ENCODE peak calls at places on chromosomes 6 and 20, in ten cellular contexts. G, F, Y, J, P, T, N, I, X and R are unnamed samples.

GRCh38 chr20:33697129-33697528 is 10.9 kb upstream of the E2F1 start:
- DNase-seq in G (no peak), F (no peak), Y (no peak), J (peak), P (peak), T (no peak), N (peak), I (no peak), X (no peak), R (no peak)

GRCh38 chr6:111987295-111987694 is 66.6 kb upstream of the CCN6 start:
- DNase-seq in G (peak), F (no peak), Y (no peak), J (no peak), P (no peak), T (no peak), N (no peak), I (no peak), X (no peak), R (no peak)

GRCh38 chr6:35160642-35161041 is 19.5 kb upstream of the TCP11 start:
- DNase-seq in G (no peak), F (no peak), Y (no peak), J (no peak), P (no peak), T (no peak), N (no peak), I (no peak), X (no peak), R (no peak)

GRCh38 chr20:46191611-46192010 is 73.5 kb downstream of the CD40 start:
- DNase-seq in G (no peak), F (no peak), Y (no peak), J (no peak), P (no peak), T (no peak), N (no peak), I (no peak), X (no peak), R (no peak)

GRCh38 chr20:40493071-40493470 is 196.0 kb downstream of the MAFB start:
- DNase-seq in G (peak), F (no peak), Y (no peak), J (peak), P (peak), T (no peak), N (no peak), I (peak), X (peak), R (peak)

GRCh38 chr6:134636221-134636830 is 313.6 kb downstream of the ALDH8A1 start:
- DNase-seq in G (peak), F (peak), Y (no peak), J (no peak), P (no peak), T (no peak), N (no peak), I (no peak), X (peak), R (no peak)

GRCh38 chr6:129598244-129599187 is 111.5 kb downstream of the ARHGAP18 start:
- DNase-seq in G (peak), F (peak), Y (peak), J (peak), P (no peak), T (no peak), N (peak), I (no peak), X (peak), R (peak)

GRCh38 chr6:11912420-11912819 is 99.7 kb upstream of the HIVEP1 start:
- DNase-seq in G (peak), F (no peak), Y (peak), J (no peak), P (no peak), T (no peak), N (no peak), I (no peak), X (peak), R (no peak)

GRCh38 chr6:37624606-37625574 is 72.8 kb downstream of the MDGA1 start:
- DNase-seq in G (peak), F (no peak), Y (peak), J (peak), P (peak), T (no peak), N (no peak), I (peak), X (peak), R (no peak)

GRCh38 chr6:12476484-12476883 is 186.3 kb downstream of the EDN1 start:
- DNase-seq in G (no peak), F (no peak), Y (no peak), J (no peak), P (no peak), T (no peak), N (no peak), I (no peak), X (no peak), R (no peak)

GRCh38 chr20:34022154-34022842 is 28.6 kb downstream of the RALY start:
- DNase-seq in G (peak), F (peak), Y (peak), J (no peak), P (peak), T (no peak), N (no peak), I (no peak), X (peak), R (no peak)

GRCh38 chr20:32263398-32263954 is 14.0 kb upstream of the KIF3B start:
- DNase-seq in G (peak), F (no peak), Y (peak), J (no peak), P (no peak), T (no peak), N (no peak), I (no peak), X (no peak), R (no peak)

GRCh38 chr6:75609639-75610590 is 8.2 kb downstream of the SENP6 start:
- DNase-seq in G (peak), F (no peak), Y (no peak), J (no peak), P (no peak), T (no peak), N (no peak), I (no peak), X (no peak), R (no peak)

GRCh38 chr20:23048283-23049200 is 930 bp downstream of the THBD start:
- DNase-seq in G (peak), F (no peak), Y (peak), J (peak), P (peak), T (peak), N (no peak), I (peak), X (peak), R (no peak)

GRCh38 chr20:35629432-35630145 is 14.0 kb downstream of the SPAG4 start:
- DNase-seq in G (no peak), F (no peak), Y (no peak), J (no peak), P (no peak), T (no peak), N (no peak), I (no peak), X (no peak), R (no peak)

GRCh38 chr6:71478834-71479541 is 190.4 kb downstream of the OGFRL1 start:
- DNase-seq in G (peak), F (no peak), Y (peak), J (peak), P (no peak), T (no peak), N (peak), I (no peak), X (peak), R (peak)

GRCh38 chr20:39676857-39677351 is 714.8 kb downstream of the DHX35 start:
- DNase-seq in G (peak), F (no peak), Y (no peak), J (no peak), P (peak), T (no peak), N (no peak), I (no peak), X (peak), R (no peak)

GRCh38 chr6:36289281-36290018 is 19.6 kb downstream of the PNPLA1 start:
- DNase-seq in G (peak), F (no peak), Y (no peak), J (no peak), P (peak), T (no peak), N (no peak), I (no peak), X (no peak), R (no peak)
- H3K4me3 ChIP-seq in G (no peak), F (no peak), Y (no peak), J (no peak), P (no peak), T (no peak), N (no peak), I (no peak), X (no peak), R (no peak)

GRCh38 chr20:44961868-44962267 is 1.7 kb upstream of the TOMM34 start:
- DNase-seq in G (peak), F (no peak), Y (peak), J (peak), P (no peak), T (no peak), N (no peak), I (no peak), X (peak), R (no peak)

GRCh38 chr20:44959082-44959895 is 908 bp downstream of the TOMM34 start:
- DNase-seq in G (peak), F (peak), Y (peak), J (peak), P (peak), T (no peak), N (peak), I (no peak), X (peak), R (no peak)

GRCh38 chr20:44958276-44958675 is 1.9 kb downstream of the TOMM34 start:
- DNase-seq in G (no peak), F (no peak), Y (no peak), J (no peak), P (no peak), T (no peak), N (no peak), I (no peak), X (no peak), R (no peak)

GRCh38 chr20:44961024-44961866 is 1.0 kb upstream of the TOMM34 start:
- DNase-seq in G (no peak), F (no peak), Y (peak), J (no peak), P (no peak), T (no peak), N (no peak), I (no peak), X (peak), R (no peak)

DNA sequence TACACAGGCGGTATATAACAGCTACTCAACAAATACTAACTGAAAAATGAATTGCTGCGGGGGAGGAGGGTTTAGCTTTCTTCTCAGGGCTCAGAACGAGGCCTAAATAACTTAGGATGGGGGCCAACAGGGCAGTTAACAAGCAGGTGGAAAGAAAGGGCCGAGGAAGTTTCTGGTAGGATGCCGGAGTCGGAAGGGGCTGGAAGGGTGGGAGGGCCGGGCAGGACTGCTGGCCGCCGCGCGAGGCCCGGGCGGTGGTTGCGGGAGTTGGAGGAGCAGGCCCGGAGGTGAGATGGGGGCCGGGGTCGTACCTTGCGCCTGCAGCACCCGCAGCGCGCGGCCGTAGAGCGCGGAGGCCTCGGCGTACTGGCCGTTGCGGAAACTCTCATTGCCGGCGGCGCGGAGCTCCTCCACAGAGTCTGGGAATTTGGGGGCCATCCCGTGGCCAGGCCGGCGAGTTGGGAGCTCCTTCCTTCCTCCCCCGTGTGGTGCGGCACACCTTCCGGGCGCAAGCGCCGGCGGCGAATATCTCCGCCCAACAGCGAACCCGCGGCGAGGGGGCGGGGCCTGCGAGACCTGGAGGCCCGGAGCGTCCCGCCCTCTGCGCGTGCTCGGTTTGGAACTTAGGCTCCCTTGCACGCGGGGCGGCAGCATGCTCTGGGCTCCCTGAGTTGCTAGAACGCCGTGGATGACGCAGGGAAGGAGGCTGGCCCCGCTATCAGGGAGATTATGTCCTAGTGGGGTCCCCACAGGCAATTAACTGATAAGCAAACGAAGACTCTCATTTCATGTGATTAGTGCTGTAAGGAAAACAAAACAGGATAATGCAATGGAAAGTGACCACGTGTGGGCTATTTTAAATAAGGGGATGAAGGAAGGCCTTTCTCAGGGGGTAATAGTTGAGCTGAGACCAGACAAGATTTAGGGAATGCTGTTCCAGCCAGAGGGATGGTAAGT is at the start of gene TOMM34:
- DNase-seq in G (peak), F (peak), Y (peak), J (peak), P (peak), T (peak), N (peak), I (peak), X (peak), R (peak)
- TF ChIP-seq CTCF in G (no peak), F (peak), Y (no peak), J (no peak), P (no peak), T (no peak), N (no peak), I (no peak), X (no peak), R (no peak)

DNA sequence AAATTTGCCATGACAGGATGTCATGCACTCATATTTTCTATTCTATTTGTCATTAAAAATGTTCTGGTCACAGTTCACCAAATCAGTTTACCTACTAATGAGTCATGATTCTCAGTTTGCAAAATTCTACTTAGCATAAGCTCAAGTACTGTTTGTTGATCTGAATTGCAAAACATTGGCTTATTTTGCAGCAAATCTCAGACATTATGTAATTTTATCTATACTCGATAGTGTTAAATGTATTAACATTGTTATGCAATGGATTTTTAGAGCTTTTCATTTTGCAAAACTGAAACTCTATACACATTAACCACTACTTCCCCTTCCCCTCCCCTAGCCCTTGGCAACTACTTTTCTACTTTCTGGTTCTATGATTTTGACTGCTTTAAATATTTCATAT is 213.8 kb upstream of the ZFP64 start:
- DNase-seq in G (peak), F (no peak), Y (peak), J (no peak), P (no peak), T (no peak), N (no peak), I (no peak), X (no peak), R (no peak)
- H3K4me3 ChIP-seq in G (no peak), F (no peak), Y (no peak), J (no peak), P (no peak), T (no peak), N (no peak), I (no peak), X (no peak), R (no peak)

GRCh38 chr6:26249709-26249958 is 115.4 kb upstream of the BTN3A2 start:
- DNase-seq in G (no peak), F (no peak), Y (no peak), J (no peak), P (no peak), T (no peak), N (no peak), I (no peak), X (peak), R (no peak)
- TF ChIP-seq CTCF in G (no peak), F (peak), Y (no peak), J (no peak), P (no peak), T (no peak), N (no peak), I (no peak), X (no peak), R (no peak)

GRCh38 chr20:25750220-25750764 is 53.6 kb upstream of the ZNF337 start:
- DNase-seq in G (no peak), F (no peak), Y (no peak), J (no peak), P (no peak), T (no peak), N (no peak), I (no peak), X (no peak), R (no peak)
- H3K4me3 ChIP-seq in G (peak), F (peak), Y (peak), J (peak), P (no peak), T (peak), N (peak), I (peak), X (peak), R (no peak)

DNA sequence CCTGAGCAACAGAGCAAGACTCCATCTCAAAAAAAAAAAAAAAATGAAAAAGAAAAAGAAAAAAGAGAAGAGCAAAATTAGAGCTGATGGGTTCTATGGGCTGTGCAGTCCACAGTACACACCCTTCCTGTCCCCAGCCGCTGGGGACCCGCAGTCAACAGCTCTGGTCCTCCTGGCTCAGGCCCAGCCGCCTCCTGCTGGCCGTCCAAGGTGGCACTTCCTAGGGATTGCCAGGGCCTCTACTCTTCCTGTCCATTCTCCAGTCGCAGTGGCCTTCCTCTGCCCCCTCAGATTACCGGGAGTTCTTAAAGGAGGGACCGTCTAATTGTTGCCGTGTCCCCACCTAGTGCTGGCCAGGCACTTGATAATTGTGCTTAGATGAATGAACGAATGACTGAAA is 41.7 kb downstream of the TMEM242 start:
- DNase-seq in G (no peak), F (peak), Y (peak), J (no peak), P (no peak), T (no peak), N (no peak), I (peak), X (peak), R (no peak)
- TF ChIP-seq CTCF in G (peak), F (peak), Y (peak), J (no peak), P (peak), T (peak), N (peak), I (no peak), X (peak), R (peak)

GRCh38 chr6:25381077-25381476 is 101.9 kb downstream of the CARMIL1 start:
- DNase-seq in G (no peak), F (no peak), Y (no peak), J (no peak), P (no peak), T (no peak), N (no peak), I (no peak), X (no peak), R (no peak)
- H3K4me3 ChIP-seq in G (no peak), F (no peak), Y (no peak), J (no peak), P (no peak), T (no peak), N (no peak), I (no peak), X (no peak), R (no peak)

GRCh38 chr6:26053929-26054658 is 33.1 kb upstream of the HFE start:
- DNase-seq in G (no peak), F (peak), Y (peak), J (no peak), P (no peak), T (no peak), N (no peak), I (no peak), X (peak), R (no peak)

GRCh38 chr6:26055670-26056582 is 31.3 kb upstream of the HFE start:
- DNase-seq in G (peak), F (peak), Y (peak), J (peak), P (peak), T (peak), N (no peak), I (peak), X (peak), R (peak)

GRCh38 chr6:26056583-26057350 is 30.5 kb upstream of the HFE start:
- DNase-seq in G (no peak), F (peak), Y (peak), J (peak), P (peak), T (no peak), N (no peak), I (no peak), X (peak), R (no peak)

GRCh38 chr6:26054659-26054936 is 32.6 kb upstream of the HFE start:
- DNase-seq in G (no peak), F (no peak), Y (no peak), J (no peak), P (no peak), T (no peak), N (no peak), I (no peak), X (no peak), R (no peak)

DNA sequence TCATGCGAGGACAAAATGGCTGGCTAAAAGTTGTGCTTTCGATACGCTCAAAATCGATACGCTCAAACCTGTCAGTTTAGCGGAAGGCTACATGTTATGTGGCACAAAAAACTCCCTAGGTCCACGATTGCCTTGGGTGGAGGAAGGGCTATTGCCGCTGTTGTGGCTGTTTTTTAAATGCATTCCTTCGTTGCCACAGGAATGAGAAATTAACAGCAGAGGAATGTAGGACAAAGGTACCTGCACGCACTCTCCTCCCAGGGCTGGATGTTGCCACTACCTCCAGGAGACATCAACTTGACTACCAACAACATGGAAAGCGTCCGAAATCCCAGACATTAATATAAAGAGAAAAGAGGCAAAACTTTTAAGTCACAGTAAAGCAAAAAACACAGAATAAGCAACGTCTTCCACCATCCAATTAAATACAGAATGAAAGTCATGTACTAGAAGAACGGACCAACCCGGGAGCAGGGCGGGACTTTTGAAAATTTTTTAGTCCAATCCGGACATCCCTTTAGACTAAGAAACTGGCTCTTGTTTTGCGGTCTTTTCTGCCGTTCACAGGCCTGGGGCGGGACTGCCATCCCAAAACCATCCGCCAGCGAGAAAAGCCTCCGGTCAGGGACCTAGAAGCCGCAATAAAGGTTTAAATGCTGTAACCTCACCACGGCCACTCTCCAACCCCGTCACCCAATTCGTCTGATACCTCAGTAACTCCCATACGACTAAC is 32.1 kb upstream of the HFE start:
- DNase-seq in G (peak), F (peak), Y (peak), J (peak), P (peak), T (peak), N (peak), I (peak), X (peak), R (peak)
- TF ChIP-seq CTCF in G (peak), F (no peak), Y (no peak), J (no peak), P (peak), T (no peak), N (no peak), I (peak), X (no peak), R (no peak)

GRCh38 chr6:142384455-142385332 is 82.9 kb downstream of the ADGRG6 start:
- DNase-seq in G (no peak), F (no peak), Y (peak), J (no peak), P (no peak), T (no peak), N (no peak), I (no peak), X (no peak), R (no peak)
- H3K4me3 ChIP-seq in G (no peak), F (no peak), Y (no peak), J (no peak), P (no peak), T (no peak), N (no peak), I (no peak), X (no peak), R (no peak)

DNA sequence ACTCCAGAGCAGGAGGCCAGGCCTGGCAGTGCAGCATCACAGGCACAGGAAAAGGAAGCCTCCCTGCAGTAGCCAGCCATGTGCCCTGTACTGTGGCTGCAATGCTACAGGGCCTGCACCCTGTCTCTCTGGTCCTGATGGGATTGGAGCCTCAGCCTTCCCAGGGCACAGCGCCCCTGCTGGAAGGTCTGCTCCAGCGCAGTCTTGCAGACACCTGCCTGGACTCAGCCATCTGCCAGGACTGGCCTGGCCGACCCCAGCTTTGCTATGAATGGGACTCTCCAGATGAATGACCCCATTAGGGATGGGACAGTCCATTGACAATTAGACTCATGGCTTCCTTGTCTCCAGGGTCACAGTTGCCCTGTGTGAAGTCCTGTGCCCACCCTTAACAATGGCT is 251.6 kb downstream of the ERMARD start:
- DNase-seq in G (no peak), F (no peak), Y (no peak), J (no peak), P (no peak), T (no peak), N (no peak), I (no peak), X (no peak), R (no peak)
- TF ChIP-seq CTCF in G (no peak), F (peak), Y (peak), J (no peak), P (no peak), T (no peak), N (no peak), I (no peak), X (peak), R (no peak)